ENCODE peak calls at places on chromosomes 3 and 15, in ten cellular contexts. D is SK-N-DZ; E is central memory CD4-positive, alpha-beta T cell; P is AG04450; Q is substantia nigra; M is hepatic stellate cell; O is NCI-H2081; C is left ventricle myocardium inferior; N is nephron progenitor cell; V is activated CD4-positive, alpha-beta T cell treated with anti-CD3 and anti-CD28 coated beads, Interleukin-2, amount 10 ng/mL, durations not matched to agents 7 days and 5 days. A is an unnamed sample.

GRCh38 chr15:81002254-81003022 is 1.7 kb downstream of the TLNRD1 start:
- DNase-seq in D (no peak), E (no peak), P (no peak), Q (no peak), M (no peak), O (no peak), C (peak), N (no peak), V (no peak), A (peak)

GRCh38 chr3:124281453-124282316 is 289.8 kb upstream of the ROPN1 start:
- DNase-seq in D (peak), E (no peak), P (no peak), Q (no peak), M (peak), O (peak), C (no peak), N (no peak), V (no peak), A (peak)

GRCh38 chr3:151593923-151594322 is 133.1 kb upstream of the IGSF10 start:
- DNase-seq in D (no peak), E (no peak), P (no peak), Q (no peak), M (no peak), O (no peak), C (no peak), N (no peak), V (no peak), A (no peak)

GRCh38 chr3:120162400-120162799 is 68.2 kb upstream of the GSK3B start:
- DNase-seq in D (no peak), E (no peak), P (no peak), Q (no peak), M (no peak), O (no peak), C (no peak), N (no peak), V (no peak), A (no peak)

GRCh38 chr3:13415236-13416001 is 4.7 kb downstream of the NUP210 start:
- DNase-seq in D (no peak), E (no peak), P (no peak), Q (no peak), M (no peak), O (no peak), C (no peak), N (no peak), V (no peak), A (no peak)

GRCh38 chr3:49759226-49759625 is 27.1 kb downstream of the IP6K1 start:
- DNase-seq in D (no peak), E (no peak), P (no peak), Q (no peak), M (no peak), O (no peak), C (no peak), N (no peak), V (no peak), A (no peak)

GRCh38 chr3:154851644-154852043 is 228.5 kb upstream of the MME start:
- DNase-seq in D (no peak), E (no peak), P (no peak), Q (no peak), M (no peak), O (no peak), C (no peak), N (no peak), V (no peak), A (no peak)

GRCh38 chr3:30776186-30776815 is 118.2 kb downstream of the GADL1 start:
- DNase-seq in D (no peak), E (no peak), P (no peak), Q (no peak), M (no peak), O (no peak), C (no peak), N (no peak), V (no peak), A (no peak)

GRCh38 chr3:120302361-120302760 is 17.3 kb upstream of the GPR156 start:
- DNase-seq in D (no peak), E (no peak), P (no peak), Q (no peak), M (no peak), O (no peak), C (no peak), N (no peak), V (no peak), A (no peak)

GRCh38 chr3:114212646-114213045 is 24.7 kb downstream of the ZNF80 start:
- DNase-seq in D (no peak), E (no peak), P (no peak), Q (no peak), M (no peak), O (no peak), C (no peak), N (no peak), V (no peak), A (no peak)

GRCh38 chr3:187223799-187224198 is 26.5 kb downstream of the RTP1 start:
- DNase-seq in D (no peak), E (no peak), P (no peak), Q (no peak), M (peak), O (no peak), C (no peak), N (no peak), V (no peak), A (no peak)

GRCh38 chr15:29676961-29677402 is 145.3 kb downstream of the TJP1 start:
- DNase-seq in D (peak), E (no peak), P (no peak), Q (no peak), M (no peak), O (no peak), C (no peak), N (peak), V (no peak), A (no peak)

GRCh38 chr3:132448211-132448961 is 31.1 kb downstream of the DNAJC13 start:
- DNase-seq in D (no peak), E (no peak), P (no peak), Q (no peak), M (peak), O (no peak), C (peak), N (no peak), V (no peak), A (peak)

GRCh38 chr15:36428102-36428845 is 151.2 kb upstream of the CDIN1 start:
- DNase-seq in D (peak), E (no peak), P (peak), Q (no peak), M (peak), O (no peak), C (no peak), N (no peak), V (no peak), A (no peak)

GRCh38 chr15:78574944-78575343 is 9.6 kb downstream of the CHRNA5 start:
- DNase-seq in D (no peak), E (no peak), P (no peak), Q (no peak), M (no peak), O (no peak), C (no peak), N (no peak), V (no peak), A (no peak)

GRCh38 chr3:189573004-189573403 is 58.2 kb upstream of the TP63 start:
- DNase-seq in D (no peak), E (no peak), P (no peak), Q (no peak), M (no peak), O (no peak), C (no peak), N (no peak), V (no peak), A (no peak)

GRCh38 chr3:154969366-154969765 is 110.8 kb upstream of the MME start:
- DNase-seq in D (no peak), E (no peak), P (no peak), Q (no peak), M (no peak), O (no peak), C (no peak), N (no peak), V (no peak), A (no peak)

GRCh38 chr3:156675744-156676466 is 1.5 kb downstream of the TIPARP start:
- DNase-seq in D (peak), E (peak), P (peak), Q (peak), M (no peak), O (peak), C (peak), N (peak), V (peak), A (peak)

GRCh38 chr3:37086918-37087317 is 87.5 kb downstream of the LRRFIP2 start:
- DNase-seq in D (no peak), E (no peak), P (no peak), Q (no peak), M (no peak), O (no peak), C (no peak), N (no peak), V (no peak), A (no peak)

GRCh38 chr3:152071924-152072323 is 196.8 kb upstream of the MBNL1 start:
- DNase-seq in D (peak), E (peak), P (peak), Q (no peak), M (peak), O (no peak), C (no peak), N (no peak), V (peak), A (no peak)

GRCh38 chr3:42591811-42592210 is 1.2 kb downstream of the SS18L2 start:
- DNase-seq in D (no peak), E (no peak), P (no peak), Q (no peak), M (no peak), O (no peak), C (no peak), N (no peak), V (no peak), A (no peak)

GRCh38 chr3:60096403-60096802 is 1046.6 kb upstream of the CFAP20DC start:
- DNase-seq in D (no peak), E (no peak), P (no peak), Q (no peak), M (no peak), O (no peak), C (no peak), N (no peak), V (no peak), A (no peak)

GRCh38 chr3:95343228-95343627 is 1280.4 kb downstream of the NSUN3 start:
- DNase-seq in D (no peak), E (no peak), P (no peak), Q (no peak), M (no peak), O (no peak), C (no peak), N (no peak), V (no peak), A (no peak)

GRCh38 chr3:12553921-12554391 is 2.9 kb upstream of the MKRN2 start:
- DNase-seq in D (peak), E (no peak), P (no peak), Q (no peak), M (peak), O (no peak), C (no peak), N (no peak), V (no peak), A (peak)

GRCh38 chr15:25803036-25803435 is 60.1 kb downstream of the ATP10A start:
- DNase-seq in D (no peak), E (no peak), P (no peak), Q (no peak), M (no peak), O (no peak), C (no peak), N (no peak), V (no peak), A (no peak)

GRCh38 chr3:130825762-130826297 is 68.1 kb upstream of the ATP2C1 start:
- DNase-seq in D (peak), E (no peak), P (no peak), Q (no peak), M (no peak), O (no peak), C (no peak), N (no peak), V (no peak), A (no peak)

GRCh38 chr3:127566801-127567200 is 23.7 kb downstream of the TPRA1 start:
- DNase-seq in D (no peak), E (no peak), P (no peak), Q (no peak), M (no peak), O (peak), C (no peak), N (no peak), V (no peak), A (no peak)